ENCODE peak calls at places on chromosomes 12 and 14, in eight cellular contexts. E is progenitor cell of endocrine pancreas; K is cardiac muscle cell; X is MV-4-11; S is heart left ventricle; B is CD8-positive, alpha-beta memory T cell; D is NCI-H446 treated with DMSO at 0.1 percent for 48 hours; G is endothelial cell. M is an unnamed sample.

GRCh38 chr12:78088391-78088832 is 257.7 kb downstream of the NAV3 start:
- DNase-seq in E (no peak), K (peak), X (no peak), S (no peak), B (no peak), D (no peak), G (no peak), M (no peak)

GRCh38 chr14:67837011-67837624 is 17.5 kb downstream of the RAD51B start:
- DNase-seq in E (no peak), K (peak), X (peak), S (no peak), B (peak), D (no peak), G (peak), M (no peak)

GRCh38 chr14:104598461-104599273 is 5.9 kb downstream of the TMEM179 start:
- DNase-seq in E (no peak), K (no peak), X (no peak), S (no peak), B (no peak), D (peak), G (no peak), M (no peak)

GRCh38 chr12:42919691-42920090 is 330.1 kb upstream of the PRICKLE1 start:
- DNase-seq in E (no peak), K (no peak), X (no peak), S (no peak), B (no peak), D (no peak), G (no peak), M (no peak)

GRCh38 chr12:22729898-22730443 is 105.0 kb downstream of the ETNK1 start:
- DNase-seq in E (no peak), K (peak), X (peak), S (no peak), B (no peak), D (no peak), G (no peak), M (no peak)

GRCh38 chr12:115313929-115314328 is 630.0 kb upstream of the TBX3 start:
- DNase-seq in E (no peak), K (no peak), X (no peak), S (no peak), B (no peak), D (no peak), G (no peak), M (no peak)

GRCh38 chr12:84937383-84937782 is 24.8 kb upstream of the SLC6A15 start:
- DNase-seq in E (no peak), K (no peak), X (no peak), S (no peak), B (no peak), D (no peak), G (no peak), M (no peak)

GRCh38 chr12:124595444-124595843 is 28.0 kb upstream of the NCOR2 start:
- DNase-seq in E (no peak), K (no peak), X (no peak), S (no peak), B (no peak), D (no peak), G (no peak), M (no peak)

GRCh38 chr12:108097160-108097911 is 31.8 kb upstream of the WSCD2 start:
- DNase-seq in E (no peak), K (no peak), X (peak), S (no peak), B (no peak), D (no peak), G (no peak), M (no peak)

GRCh38 chr14:32331227-32331597 is 2.1 kb downstream of the AKAP6 start:
- DNase-seq in E (no peak), K (no peak), X (no peak), S (no peak), B (no peak), D (no peak), G (no peak), M (no peak)

GRCh38 chr12:98791406-98791805 is 146.3 kb downstream of the APAF1 start:
- DNase-seq in E (no peak), K (no peak), X (no peak), S (no peak), B (no peak), D (no peak), G (no peak), M (no peak)

GRCh38 chr12:110109037-110109836 is 14.9 kb upstream of the IFT81 start:
- DNase-seq in E (no peak), K (peak), X (peak), S (peak), B (no peak), D (no peak), G (no peak), M (no peak)

GRCh38 chr14:75204106-75204505 is 27.7 kb upstream of the TMED10 start:
- DNase-seq in E (no peak), K (no peak), X (no peak), S (no peak), B (no peak), D (no peak), G (no peak), M (no peak)

GRCh38 chr14:22882529-22883190 is 362 bp upstream of the REM2 start:
- DNase-seq in E (peak), K (peak), X (no peak), S (no peak), B (peak), D (no peak), G (peak), M (no peak)

GRCh38 chr12:32609966-32610365 is 69.1 kb upstream of the DNM1L start:
- DNase-seq in E (no peak), K (no peak), X (peak), S (no peak), B (no peak), D (no peak), G (no peak), M (no peak)

GRCh38 chr12:25236190-25236589 is 14.5 kb downstream of the KRAS start:
- DNase-seq in E (no peak), K (peak), X (no peak), S (no peak), B (no peak), D (no peak), G (no peak), M (no peak)

GRCh38 chr12:131084341-131085011 is 130.8 kb downstream of the ADGRD1 start:
- DNase-seq in E (no peak), K (no peak), X (no peak), S (peak), B (no peak), D (no peak), G (no peak), M (no peak)

GRCh38 chr12:59069481-59069880 is 149.2 kb upstream of the LRIG3 start:
- DNase-seq in E (no peak), K (no peak), X (no peak), S (no peak), B (no peak), D (no peak), G (no peak), M (no peak)

GRCh38 chr12:19946549-19946948 is 421.8 kb upstream of the PDE3A start:
- DNase-seq in E (no peak), K (peak), X (no peak), S (no peak), B (no peak), D (peak), G (no peak), M (no peak)

GRCh38 chr12:96177013-96177412 is 17.2 kb upstream of the ELK3 start:
- DNase-seq in E (no peak), K (peak), X (peak), S (no peak), B (no peak), D (no peak), G (no peak), M (no peak)

GRCh38 chr12:19496249-19497208 is 57.2 kb downstream of the AEBP2 start:
- DNase-seq in E (no peak), K (no peak), X (no peak), S (no peak), B (no peak), D (no peak), G (no peak), M (no peak)

GRCh38 chr12:76260390-76260748 is 87.8 kb downstream of the BBS10 start:
- DNase-seq in E (no peak), K (peak), X (no peak), S (no peak), B (no peak), D (no peak), G (no peak), M (no peak)

GRCh38 chr12:27060740-27061139 is 21.6 kb downstream of the C12orf71 start:
- DNase-seq in E (no peak), K (peak), X (no peak), S (no peak), B (no peak), D (no peak), G (no peak), M (no peak)

GRCh38 chr14:100446572-100446971 is 123.4 kb downstream of the SLC25A47 start:
- DNase-seq in E (no peak), K (no peak), X (no peak), S (no peak), B (no peak), D (no peak), G (no peak), M (peak)

GRCh38 chr12:19712041-19712440 is 272.7 kb downstream of the AEBP2 start:
- DNase-seq in E (no peak), K (peak), X (peak), S (no peak), B (no peak), D (no peak), G (no peak), M (no peak)

GRCh38 chr12:100017056-100017455 is 32.3 kb upstream of the ANKS1B start:
- DNase-seq in E (no peak), K (no peak), X (no peak), S (no peak), B (no peak), D (no peak), G (no peak), M (no peak)

GRCh38 chr12:9098463-9099026 is 17.2 kb downstream of the A2M start:
- DNase-seq in E (no peak), K (no peak), X (no peak), S (no peak), B (no peak), D (no peak), G (no peak), M (no peak)

GRCh38 chr12:53700567-53700966 is 24.7 kb upstream of the ATP5MC2 start:
- DNase-seq in E (no peak), K (no peak), X (no peak), S (no peak), B (no peak), D (no peak), G (no peak), M (no peak)

GRCh38 chr12:65656904-65657351 is 167.4 kb upstream of the HMGA2 start:
- DNase-seq in E (no peak), K (peak), X (peak), S (no peak), B (no peak), D (no peak), G (no peak), M (no peak)

GRCh38 chr14:103685276-103686211 is 29.7 kb downstream of the XRCC3 start:
- DNase-seq in E (no peak), K (no peak), X (no peak), S (no peak), B (no peak), D (no peak), G (no peak), M (no peak)

M was measured in iPS DF 19.7.